ENCODE peak calls at places on chromosomes 5 and 9, in nine cellular contexts. One of them, this sample, is unnamed.

GRCh38 chr9:83572524-83572923 is 34.3 kb upstream of the FRMD3 start:
- DNase-seq in frontal cortex: no peak
- DNase-seq in stomach: no peak
- DNase-seq in AG04450: no peak
- DNase-seq in NCI-H1436: no peak
- DNase-seq in Calu3: no peak
- DNase-seq in dermis microvascular lymphatic vessel endothelial cell: no peak
- DNase-seq in H9: no peak
- DNase-seq in GM10248: no peak
- DNase-seq in this sample: no peak

GRCh38 chr5:56656816-56657740 is 158.3 kb upstream of the MAP3K1 start:
- DNase-seq in dermis microvascular lymphatic vessel endothelial cell: no peak
- DNase-seq in GM10248: no peak
- DNase-seq in stomach: no peak
- DNase-seq in AG04450: no peak
- DNase-seq in frontal cortex: no peak
- DNase-seq in Calu3: no peak
- DNase-seq in H9: no peak
- DNase-seq in NCI-H1436: no peak
- DNase-seq in this sample: no peak

GRCh38 chr9:108197888-108198287 is 657.9 kb downstream of the ACTL7B start:
- DNase-seq in AG04450: no peak
- DNase-seq in H9: no peak
- DNase-seq in GM10248: no peak
- DNase-seq in Calu3: no peak
- DNase-seq in NCI-H1436: no peak
- DNase-seq in dermis microvascular lymphatic vessel endothelial cell: no peak
- DNase-seq in stomach: no peak
- DNase-seq in frontal cortex: no peak
- DNase-seq in this sample: no peak

GRCh38 chr5:107542428-107542827 is 128.3 kb downstream of the EFNA5 start:
- DNase-seq in frontal cortex: no peak
- DNase-seq in AG04450: no peak
- DNase-seq in NCI-H1436: no peak
- DNase-seq in stomach: peak
- DNase-seq in dermis microvascular lymphatic vessel endothelial cell: peak
- DNase-seq in Calu3: peak
- DNase-seq in GM10248: no peak
- DNase-seq in H9: no peak
- DNase-seq in this sample: no peak

GRCh38 chr5:128002420-128002819 is 81.1 kb upstream of the SLC12A2 start:
- DNase-seq in NCI-H1436: peak
- DNase-seq in GM10248: no peak
- DNase-seq in AG04450: no peak
- DNase-seq in frontal cortex: no peak
- DNase-seq in H9: no peak
- DNase-seq in dermis microvascular lymphatic vessel endothelial cell: no peak
- DNase-seq in stomach: no peak
- DNase-seq in Calu3: no peak
- DNase-seq in this sample: no peak

GRCh38 chr9:20823051-20823450 is 139.0 kb downstream of the FOCAD start:
- DNase-seq in stomach: no peak
- DNase-seq in frontal cortex: no peak
- DNase-seq in dermis microvascular lymphatic vessel endothelial cell: no peak
- DNase-seq in GM10248: no peak
- DNase-seq in AG04450: no peak
- DNase-seq in Calu3: no peak
- DNase-seq in H9: no peak
- DNase-seq in NCI-H1436: no peak
- DNase-seq in this sample: no peak

GRCh38 chr9:34197756-34198711 is 19.2 kb downstream of the UBAP1 start:
- DNase-seq in H9: peak
- DNase-seq in frontal cortex: no peak
- DNase-seq in dermis microvascular lymphatic vessel endothelial cell: no peak
- DNase-seq in GM10248: no peak
- DNase-seq in stomach: peak
- DNase-seq in AG04450: no peak
- DNase-seq in NCI-H1436: no peak
- DNase-seq in Calu3: no peak
- DNase-seq in this sample: no peak

GRCh38 chr5:79934681-79935080 is 56.4 kb downstream of the MTX3 start:
- DNase-seq in frontal cortex: no peak
- DNase-seq in H9: no peak
- DNase-seq in Calu3: no peak
- DNase-seq in AG04450: no peak
- DNase-seq in GM10248: no peak
- DNase-seq in stomach: no peak
- DNase-seq in dermis microvascular lymphatic vessel endothelial cell: no peak
- DNase-seq in NCI-H1436: no peak
- DNase-seq in this sample: no peak

GRCh38 chr5:139644646-139645494 is 3.3 kb upstream of the CXXC5 start:
- DNase-seq in Calu3: peak
- DNase-seq in NCI-H1436: no peak
- DNase-seq in dermis microvascular lymphatic vessel endothelial cell: no peak
- DNase-seq in H9: no peak
- DNase-seq in AG04450: no peak
- DNase-seq in GM10248: no peak
- DNase-seq in stomach: peak
- DNase-seq in frontal cortex: no peak
- DNase-seq in this sample: no peak

GRCh38 chr5:141420855-141421488 is at the start of gene PCDHGA11:
- DNase-seq in Calu3: no peak
- DNase-seq in GM10248: peak
- DNase-seq in H9: peak
- DNase-seq in dermis microvascular lymphatic vessel endothelial cell: peak
- DNase-seq in frontal cortex: no peak
- DNase-seq in AG04450: no peak
- DNase-seq in NCI-H1436: no peak
- DNase-seq in stomach: no peak
- DNase-seq in this sample: no peak

GRCh38 chr9:36847781-36848673 is 186.0 kb downstream of the PAX5 start:
- DNase-seq in stomach: no peak
- DNase-seq in frontal cortex: no peak
- DNase-seq in Calu3: no peak
- DNase-seq in dermis microvascular lymphatic vessel endothelial cell: no peak
- DNase-seq in AG04450: no peak
- DNase-seq in GM10248: no peak
- DNase-seq in NCI-H1436: no peak
- DNase-seq in H9: no peak
- DNase-seq in this sample: no peak

GRCh38 chr9:114309096-114309495 is 13.8 kb upstream of the ORM1 start:
- DNase-seq in Calu3: no peak
- DNase-seq in AG04450: no peak
- DNase-seq in GM10248: no peak
- DNase-seq in dermis microvascular lymphatic vessel endothelial cell: no peak
- DNase-seq in frontal cortex: no peak
- DNase-seq in stomach: peak
- DNase-seq in H9: no peak
- DNase-seq in NCI-H1436: no peak
- DNase-seq in this sample: no peak

GRCh38 chr5:146027746-146028145 is 77.6 kb downstream of the PLAC8L1 start:
- DNase-seq in Calu3: peak
- DNase-seq in dermis microvascular lymphatic vessel endothelial cell: no peak
- DNase-seq in NCI-H1436: no peak
- DNase-seq in frontal cortex: no peak
- DNase-seq in H9: no peak
- DNase-seq in AG04450: no peak
- DNase-seq in stomach: peak
- DNase-seq in GM10248: no peak
- DNase-seq in this sample: no peak

GRCh38 chr9:2469681-2470141 is 151.9 kb upstream of the VLDLR start:
- DNase-seq in NCI-H1436: no peak
- DNase-seq in H9: peak
- DNase-seq in dermis microvascular lymphatic vessel endothelial cell: no peak
- DNase-seq in Calu3: peak
- DNase-seq in AG04450: no peak
- DNase-seq in frontal cortex: no peak
- DNase-seq in stomach: peak
- DNase-seq in GM10248: peak
- DNase-seq in this sample: no peak

GRCh38 chr9:114723926-114724325 is 41.9 kb upstream of the TEX48 start:
- DNase-seq in Calu3: no peak
- DNase-seq in dermis microvascular lymphatic vessel endothelial cell: no peak
- DNase-seq in frontal cortex: no peak
- DNase-seq in stomach: no peak
- DNase-seq in H9: no peak
- DNase-seq in NCI-H1436: no peak
- DNase-seq in GM10248: no peak
- DNase-seq in AG04450: peak
- DNase-seq in this sample: no peak

GRCh38 chr9:87891754-87892153 is 9.1 kb downstream of the SPATA31E1 start:
- DNase-seq in H9: no peak
- DNase-seq in frontal cortex: no peak
- DNase-seq in NCI-H1436: no peak
- DNase-seq in dermis microvascular lymphatic vessel endothelial cell: no peak
- DNase-seq in Calu3: no peak
- DNase-seq in AG04450: peak
- DNase-seq in GM10248: no peak
- DNase-seq in stomach: no peak
- DNase-seq in this sample: no peak

GRCh38 chr5:154145268-154145667 is 45.3 kb upstream of the GALNT10 start:
- DNase-seq in dermis microvascular lymphatic vessel endothelial cell: no peak
- DNase-seq in GM10248: no peak
- DNase-seq in NCI-H1436: no peak
- DNase-seq in stomach: no peak
- DNase-seq in H9: no peak
- DNase-seq in AG04450: no peak
- DNase-seq in frontal cortex: no peak
- DNase-seq in Calu3: no peak
- DNase-seq in this sample: no peak

GRCh38 chr5:561408-561807 is 37.2 kb upstream of the SLC9A3 start:
- DNase-seq in GM10248: no peak
- DNase-seq in stomach: no peak
- DNase-seq in NCI-H1436: no peak
- DNase-seq in frontal cortex: no peak
- DNase-seq in dermis microvascular lymphatic vessel endothelial cell: no peak
- DNase-seq in H9: no peak
- DNase-seq in AG04450: no peak
- DNase-seq in Calu3: no peak
- DNase-seq in this sample: no peak

GRCh38 chr5:17294639-17295311 is 77.3 kb downstream of the BASP1 start:
- DNase-seq in dermis microvascular lymphatic vessel endothelial cell: no peak
- DNase-seq in Calu3: no peak
- DNase-seq in NCI-H1436: no peak
- DNase-seq in H9: no peak
- DNase-seq in frontal cortex: no peak
- DNase-seq in AG04450: no peak
- DNase-seq in stomach: no peak
- DNase-seq in GM10248: no peak
- DNase-seq in this sample: no peak

GRCh38 chr5:133869675-133869978 is 98.8 kb downstream of the C5orf15 start:
- DNase-seq in NCI-H1436: no peak
- DNase-seq in stomach: peak
- DNase-seq in GM10248: no peak
- DNase-seq in Calu3: no peak
- DNase-seq in dermis microvascular lymphatic vessel endothelial cell: no peak
- DNase-seq in H9: no peak
- DNase-seq in frontal cortex: no peak
- DNase-seq in AG04450: no peak
- DNase-seq in this sample: no peak

GRCh38 chr5:109701252-109701651 is 11.5 kb downstream of the MAN2A1 start:
- DNase-seq in dermis microvascular lymphatic vessel endothelial cell: no peak
- DNase-seq in H9: no peak
- DNase-seq in GM10248: no peak
- DNase-seq in stomach: no peak
- DNase-seq in NCI-H1436: no peak
- DNase-seq in AG04450: no peak
- DNase-seq in Calu3: no peak
- DNase-seq in frontal cortex: no peak
- DNase-seq in this sample: no peak

GRCh38 chr5:9761706-9762105 is 131.6 kb upstream of the TAS2R1 start:
- DNase-seq in AG04450: no peak
- DNase-seq in frontal cortex: no peak
- DNase-seq in NCI-H1436: no peak
- DNase-seq in Calu3: no peak
- DNase-seq in stomach: no peak
- DNase-seq in H9: no peak
- DNase-seq in GM10248: no peak
- DNase-seq in dermis microvascular lymphatic vessel endothelial cell: no peak
- DNase-seq in this sample: peak

GRCh38 chr9:5718296-5719032 is 89.6 kb downstream of the RIC1 start:
- DNase-seq in GM10248: no peak
- DNase-seq in H9: no peak
- DNase-seq in stomach: no peak
- DNase-seq in NCI-H1436: peak
- DNase-seq in frontal cortex: no peak
- DNase-seq in AG04450: no peak
- DNase-seq in Calu3: no peak
- DNase-seq in dermis microvascular lymphatic vessel endothelial cell: no peak
- DNase-seq in this sample: no peak

GRCh38 chr5:80141147-80141671 is 106.1 kb downstream of the THBS4 start:
- DNase-seq in stomach: peak
- DNase-seq in AG04450: no peak
- DNase-seq in H9: peak
- DNase-seq in GM10248: no peak
- DNase-seq in Calu3: no peak
- DNase-seq in dermis microvascular lymphatic vessel endothelial cell: no peak
- DNase-seq in NCI-H1436: no peak
- DNase-seq in frontal cortex: no peak
- DNase-seq in this sample: no peak

GRCh38 chr5:4963265-4963664 is 176.9 kb upstream of the ADAMTS16 start:
- DNase-seq in H9: no peak
- DNase-seq in stomach: no peak
- DNase-seq in frontal cortex: no peak
- DNase-seq in NCI-H1436: no peak
- DNase-seq in dermis microvascular lymphatic vessel endothelial cell: no peak
- DNase-seq in AG04450: no peak
- DNase-seq in Calu3: no peak
- DNase-seq in GM10248: no peak
- DNase-seq in this sample: no peak

GRCh38 chr5:152314196-152314829 is 90.8 kb downstream of the NMUR2 start:
- DNase-seq in frontal cortex: no peak
- DNase-seq in dermis microvascular lymphatic vessel endothelial cell: no peak
- DNase-seq in stomach: no peak
- DNase-seq in NCI-H1436: no peak
- DNase-seq in GM10248: no peak
- DNase-seq in AG04450: no peak
- DNase-seq in Calu3: no peak
- DNase-seq in H9: no peak
- DNase-seq in this sample: no peak

GRCh38 chr5:112384523-112384922 is 34.6 kb downstream of the EPB41L4A start:
- DNase-seq in GM10248: no peak
- DNase-seq in dermis microvascular lymphatic vessel endothelial cell: no peak
- DNase-seq in NCI-H1436: no peak
- DNase-seq in AG04450: no peak
- DNase-seq in Calu3: no peak
- DNase-seq in stomach: no peak
- DNase-seq in frontal cortex: no peak
- DNase-seq in H9: no peak
- DNase-seq in this sample: no peak

GRCh38 chr5:39547548-39548154 is 122.9 kb upstream of the DAB2 start:
- DNase-seq in GM10248: peak
- DNase-seq in stomach: no peak
- DNase-seq in frontal cortex: peak
- DNase-seq in Calu3: peak
- DNase-seq in dermis microvascular lymphatic vessel endothelial cell: peak
- DNase-seq in NCI-H1436: no peak
- DNase-seq in AG04450: peak
- DNase-seq in H9: no peak
- DNase-seq in this sample: peak

GRCh38 chr5:172920447-172920849 is 38.8 kb upstream of the RPL26L1 start:
- DNase-seq in H9: no peak
- DNase-seq in frontal cortex: no peak
- DNase-seq in Calu3: no peak
- DNase-seq in GM10248: no peak
- DNase-seq in AG04450: peak
- DNase-seq in stomach: no peak
- DNase-seq in NCI-H1436: no peak
- DNase-seq in dermis microvascular lymphatic vessel endothelial cell: no peak
- DNase-seq in this sample: no peak

GRCh38 chr9:124260769-124261603 is 3.2 kb downstream of the NEK6 start:
- DNase-seq in NCI-H1436: no peak
- DNase-seq in stomach: peak
- DNase-seq in Calu3: peak
- DNase-seq in AG04450: no peak
- DNase-seq in H9: no peak
- DNase-seq in GM10248: no peak
- DNase-seq in frontal cortex: no peak
- DNase-seq in dermis microvascular lymphatic vessel endothelial cell: no peak
- DNase-seq in this sample: peak

GRCh38 chr9:124482431-124483031 is 24.7 kb downstream of the NR5A1 start:
- DNase-seq in NCI-H1436: no peak
- DNase-seq in dermis microvascular lymphatic vessel endothelial cell: no peak
- DNase-seq in GM10248: no peak
- DNase-seq in AG04450: no peak
- DNase-seq in stomach: no peak
- DNase-seq in Calu3: no peak
- DNase-seq in H9: peak
- DNase-seq in frontal cortex: no peak
- DNase-seq in this sample: peak